ENCODE peak calls at places on chromosomes 3 and 15, in eight cellular contexts. J is IMR-90; K is left ventricle myocardium inferior; B is CD4-positive, alpha-beta T cell; M is OCI-LY7; Q is HCT116; D is esophagus squamous epithelium; V is testis. S is an unnamed sample.
A peak's percentile ranks its signal among the peaks of the same experiment; 100 is the strongest.

GRCh38 chr3:20527368-20527767 is 341.4 kb upstream of the SGO1 start:
- DNase-seq in B (no peak), J (no peak), K (no peak), M (no peak), Q (no peak), V (no peak), D (no peak), S (no peak)

GRCh38 chr3:177284383-177284881 is 87.2 kb upstream of the TBL1XR1 start:
- DNase-seq in J (peak; percentile 49), K (peak; percentile 31), Q (peak; percentile 71), D (no peak), V (peak; percentile 23), B (no peak), M (no peak), S (peak; percentile 12)

GRCh38 chr3:174335324-174335723 is 523.8 kb upstream of the NAALADL2 start:
- DNase-seq in J (no peak), V (no peak), Q (no peak), D (no peak), M (no peak), K (no peak), B (no peak), S (no peak)

GRCh38 chr3:16370872-16371740 is 106.1 kb downstream of the OXNAD1 start:
- DNase-seq in D (no peak), V (no peak), J (peak; percentile 90), M (peak; percentile 64), K (peak; percentile 53), Q (no peak), B (no peak), S (no peak)

GRCh38 chr3:111073186-111073585 is 1.6 kb downstream of the NECTIN3 start:
- DNase-seq in B (no peak), M (no peak), D (no peak), J (peak; percentile 74), V (no peak), Q (no peak), K (no peak), S (no peak)

GRCh38 chr15:91308855-91309254 is 208.8 kb downstream of the SV2B start:
- DNase-seq in J (no peak), B (no peak), K (no peak), D (no peak), V (no peak), Q (no peak), M (no peak), S (no peak)

GRCh38 chr3:118587037-118587741 is 447.5 kb downstream of the IGSF11 start:
- DNase-seq in B (no peak), M (no peak), J (no peak), Q (no peak), K (no peak), V (no peak), D (no peak), S (no peak)

GRCh38 chr3:128984596-128984995 is 9.3 kb downstream of the CFAP92 start:
- DNase-seq in M (no peak), J (peak; percentile 73), V (no peak), D (no peak), Q (no peak), K (no peak), B (no peak), S (peak; percentile 87)

GRCh38 chr3:69339766-69340165 is 46.1 kb downstream of the FRMD4B start:
- DNase-seq in B (no peak), V (no peak), M (no peak), Q (no peak), J (no peak), D (no peak), K (peak; percentile 36), S (no peak)

GRCh38 chr15:63048115-63048985 is 5.8 kb downstream of the TPM1 start:
- DNase-seq in V (peak; percentile 94), D (peak; percentile 39), B (peak; percentile 76), M (peak; percentile 88), K (peak; percentile 92), Q (peak; percentile 70), J (peak; percentile 92), S (peak; percentile 87)

GRCh38 chr3:140499114-140499757 is 178.6 kb upstream of the TRIM42 start:
- DNase-seq in M (peak; percentile 4), K (no peak), J (no peak), D (no peak), V (no peak), Q (no peak), B (no peak), S (peak; percentile 11)

GRCh38 chr3:171991166-171991565 is 48.2 kb upstream of the FNDC3B start:
- DNase-seq in Q (no peak), J (peak; percentile 44), D (no peak), V (no peak), K (no peak), B (no peak), M (no peak), S (no peak)

GRCh38 chr3:160801386-160802118 is 45.5 kb downstream of the PPM1L start:
- DNase-seq in Q (no peak), K (peak; percentile 24), V (peak; percentile 54), D (no peak), B (no peak), M (no peak), J (peak; percentile 0), S (no peak)

GRCh38 chr3:190117995-190118394 is 2.7 kb downstream of the P3H2 start:
- DNase-seq in Q (no peak), V (no peak), B (no peak), M (no peak), K (no peak), D (no peak), J (peak; percentile 47), S (peak; percentile 64)

GRCh38 chr3:128573707-128574162 is 76.9 kb downstream of the RPN1 start:
- DNase-seq in B (no peak), Q (no peak), J (no peak), V (no peak), K (peak; percentile 60), M (no peak), D (no peak), S (no peak)

GRCh38 chr3:164326714-164327113 is 751.6 kb downstream of the SI start:
- DNase-seq in M (no peak), B (no peak), Q (no peak), D (no peak), J (no peak), V (no peak), K (no peak), S (no peak)

DNA sequence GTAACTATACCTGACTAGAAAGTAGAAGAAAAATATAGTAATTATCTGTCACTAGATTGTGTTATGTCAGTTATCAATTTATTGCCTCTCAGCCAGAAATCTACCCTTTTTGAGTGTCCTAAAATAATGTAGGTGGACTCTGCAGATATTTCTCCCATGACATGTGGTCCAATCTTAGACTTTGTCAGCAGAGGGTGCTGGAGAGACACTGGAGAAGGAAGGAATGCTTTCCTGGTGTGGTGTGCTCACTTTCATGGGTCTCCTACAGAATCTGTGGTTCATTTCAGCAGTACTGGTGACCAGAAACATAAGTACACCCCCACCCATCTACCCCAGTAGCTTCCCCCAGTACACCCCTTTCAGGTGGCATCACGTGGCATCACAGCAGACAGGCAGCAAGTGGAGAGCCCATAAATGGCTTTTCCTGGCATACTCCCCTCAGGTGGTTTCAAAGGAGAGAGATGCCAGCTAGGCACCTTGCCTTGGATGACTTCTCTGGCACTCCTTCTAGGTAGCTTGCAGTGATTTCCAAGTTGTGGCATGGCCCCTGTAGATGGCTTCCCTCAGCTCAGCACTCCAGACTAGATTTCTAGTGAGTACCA is 114.7 kb downstream of the GADL1 start:
- DNase-seq in D (no peak), V (peak; percentile 34), M (peak; percentile 24), Q (peak; percentile 16), B (no peak), J (peak; percentile 38), K (no peak), S (no peak)
- TF ChIP-seq CTCF in D (no peak), V (no peak), M (peak; percentile 76), Q (peak; percentile 38), B (no peak), J (peak; percentile 60), K (peak; percentile 57), S (peak; percentile 16)

DNA sequence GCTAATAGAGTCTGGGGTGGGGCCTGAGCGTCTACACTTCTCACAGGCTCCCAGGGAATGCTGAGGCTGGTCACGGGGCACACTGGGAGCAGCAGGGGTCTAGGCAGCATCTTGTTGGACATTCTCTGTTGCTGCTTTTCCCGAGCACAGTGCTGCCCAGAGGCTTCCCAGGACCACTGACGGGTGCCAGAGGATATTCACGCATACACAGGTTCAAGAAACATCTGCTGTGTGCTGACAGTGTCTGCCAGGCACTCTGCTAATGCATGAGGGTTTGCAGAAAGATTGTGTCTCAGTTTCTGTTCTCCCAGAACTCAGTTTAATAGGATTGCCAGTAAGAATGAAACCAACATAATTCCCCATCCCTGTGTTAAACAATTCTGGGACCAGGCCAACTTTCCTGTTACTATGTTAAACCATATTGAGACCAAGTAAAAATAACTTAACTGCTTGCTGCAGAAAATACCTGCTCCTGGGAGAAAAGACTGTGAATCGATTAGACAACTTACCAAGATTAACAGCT is 24.0 kb upstream of the BCL2L10 start:
- DNase-seq in B (no peak), V (no peak), M (no peak), J (peak; percentile 52), Q (no peak), D (no peak), K (no peak), S (no peak)
- H3K27ac ChIP-seq in B (no peak overlapping the region), V (no peak overlapping the region), M (no peak overlapping the region), J (peak overlapping the region; percentile 4), Q (no peak overlapping the region), D (no peak overlapping the region), K (no peak overlapping the region), S (peak overlapping the region; percentile 49)

GRCh38 chr3:50185230-50185629 is 6.2 kb upstream of the GNAT1 start:
- DNase-seq in V (no peak), D (no peak), J (no peak), M (no peak), B (no peak), K (no peak), Q (no peak), S (no peak)
- TF ChIP-seq CTCF in V (no peak), D (no peak), J (no peak), M (no peak), B (no peak), K (no peak), Q (no peak), S (no peak)

GRCh38 chr15:68560501-68561113 is 18.2 kb upstream of the CORO2B start:
- DNase-seq in B (no peak), M (peak; percentile 60), K (no peak), Q (no peak), V (no peak), J (no peak), D (no peak), S (no peak)
- H3K27ac ChIP-seq in B (no peak overlapping the region), M (peak overlapping the region; percentile 66), K (no peak overlapping the region), Q (no peak overlapping the region), V (no peak overlapping the region), J (no peak overlapping the region), D (no peak overlapping the region), S (no peak overlapping the region)

GRCh38 chr3:55408193-55408826 is 78.8 kb downstream of the WNT5A start:
- DNase-seq in J (peak; percentile 15), Q (no peak), D (no peak), M (no peak), K (no peak), B (no peak), V (no peak), S (no peak)

GRCh38 chr3:55406666-55407425 is 80.3 kb downstream of the WNT5A start:
- DNase-seq in J (peak; percentile 63), V (no peak), K (no peak), M (no peak), Q (no peak), B (no peak), D (no peak), S (no peak)

GRCh38 chr3:55407426-55407820 is 79.7 kb downstream of the WNT5A start:
- DNase-seq in Q (no peak), B (no peak), K (no peak), M (no peak), D (no peak), V (no peak), J (no peak), S (no peak)

GRCh38 chr3:55402886-55403605 is 84.1 kb downstream of the WNT5A start:
- DNase-seq in B (no peak), J (peak; percentile 66), M (no peak), K (no peak), D (no peak), Q (no peak), V (no peak), S (no peak)

GRCh38 chr3:55405436-55405835 is 81.7 kb downstream of the WNT5A start:
- DNase-seq in B (no peak), Q (no peak), J (peak; percentile 12), V (peak; percentile 73), K (no peak), D (no peak), M (peak; percentile 49), S (no peak)
- TF ChIP-seq CTCF in B (no peak), Q (no peak), J (peak; percentile 18), V (peak; percentile 33), K (peak; percentile 27), D (no peak), M (peak; percentile 74), S (peak; percentile 9)